ENCODE peak calls at places on chromosome 19, in seven cellular contexts. H is GM12892, T is HepG2, W is K562, B is H1, X is SK-N-SH, E is GM12878. V is an unnamed sample.

GRCh38 chr19:12482505-12482886 is 2.1 kb downstream of the ZNF709 start:
- DNase-seq in E (peak), H (no peak), T (no peak), X (no peak), B (no peak), W (no peak), V (no peak)

GRCh38 chr19:35446194-35446593 is 1.9 kb upstream of the FFAR2 start:
- DNase-seq in X (no peak), T (no peak), H (no peak), W (no peak), E (no peak), B (no peak), V (no peak)

GRCh38 chr19:37981785-37982475 is 74.9 kb downstream of the SIPA1L3 start:
- DNase-seq in T (no peak), E (no peak), W (no peak), B (no peak), H (no peak), X (no peak), V (no peak)

GRCh38 chr19:50461066-50461875 is 15.0 kb upstream of the EMC10 start:
- DNase-seq in B (peak), X (peak), H (peak), W (peak), E (peak), T (peak), V (peak)

GRCh38 chr19:46660008-46660517 is 919 bp downstream of the DACT3 start:
- DNase-seq in T (no peak), X (peak), W (peak), E (no peak), B (peak), H (no peak), V (no peak)

GRCh38 chr19:33194884-33195710 is 967 bp downstream of the LRP3 start:
- DNase-seq in B (peak), E (no peak), H (peak), X (peak), W (no peak), T (peak), V (peak)

GRCh38 chr19:1001538-1002166 is 1.4 kb downstream of the GRIN3B start:
- DNase-seq in T (no peak), E (no peak), X (peak), B (peak), H (peak), W (peak), V (peak)

GRCh38 chr19:46372901-46373572 is 26.1 kb downstream of the PPP5C start:
- DNase-seq in W (no peak), T (no peak), B (peak), X (no peak), H (no peak), E (no peak), V (no peak)

GRCh38 chr19:34308381-34309367 is 54.3 kb downstream of the GARRE1 start:
- DNase-seq in B (no peak), X (no peak), W (no peak), E (no peak), T (no peak), H (no peak), V (no peak)

GRCh38 chr19:20103091-20103501 is 25.3 kb downstream of the ZNF90 start:
- DNase-seq in H (no peak), W (no peak), B (peak), E (no peak), T (no peak), X (no peak), V (no peak)

GRCh38 chr19:10019246-10019645 is 6.0 kb downstream of the RDH8 start:
- DNase-seq in W (no peak), H (no peak), T (no peak), X (no peak), E (no peak), B (no peak), V (no peak)

GRCh38 chr19:50720921-50721291 is 1.3 kb upstream of the SHANK1 start:
- DNase-seq in X (no peak), H (no peak), W (no peak), E (no peak), B (peak), T (no peak), V (no peak)

GRCh38 chr19:46493236-46494114 is 2.2 kb downstream of the PNMA8B start:
- DNase-seq in E (no peak), B (peak), T (no peak), H (no peak), W (no peak), X (peak), V (no peak)

GRCh38 chr19:8536282-8536681 is 22.3 kb upstream of the ZNF414 start:
- DNase-seq in W (no peak), H (no peak), X (no peak), T (no peak), E (no peak), B (no peak), V (no peak)

GRCh38 chr19:49836176-49837008 is 14.6 kb upstream of the PTOV1 start:
- DNase-seq in B (no peak), X (peak), W (no peak), T (no peak), H (no peak), E (no peak), V (no peak)

GRCh38 chr19:50909240-50910070 is 1.7 kb downstream of the KLK4 start:
- DNase-seq in T (peak), B (peak), E (no peak), W (peak), X (peak), H (peak), V (peak)

GRCh38 chr19:10888421-10888866 is 17.1 kb downstream of the CARM1 start:
- DNase-seq in B (no peak), T (no peak), X (peak), H (no peak), W (no peak), E (no peak), V (peak)

GRCh38 chr19:1768248-1768647 is 14.9 kb downstream of the ONECUT3 start:
- DNase-seq in W (peak), B (peak), T (peak), E (no peak), H (no peak), X (peak), V (no peak)

GRCh38 chr19:57934820-57935665 is at the start of gene ZNF418:
- DNase-seq in E (peak), W (no peak), T (no peak), X (no peak), H (no peak), B (peak), V (no peak)

GRCh38 chr19:7117248-7117647 is 47.7 kb downstream of the ZNF557 start:
- DNase-seq in W (no peak), T (no peak), X (no peak), B (no peak), H (no peak), E (no peak), V (no peak)

GRCh38 chr19:14363203-14364097 is 17.8 kb upstream of the ADGRE5 start:
- DNase-seq in H (no peak), X (peak), W (peak), B (peak), T (peak), E (no peak), V (no peak)

GRCh38 chr19:3631053-3631861 is 4.7 kb upstream of the CACTIN start:
- DNase-seq in X (no peak), B (no peak), E (no peak), H (no peak), W (no peak), T (no peak), V (no peak)

GRCh38 chr19:55643003-55643732 is at the start of gene ZNF581:
- DNase-seq in T (peak), X (peak), E (peak), H (peak), B (peak), W (peak), V (peak)

GRCh38 chr19:1122972-1123363 is 19.2 kb downstream of the GPX4 start:
- DNase-seq in H (peak), W (peak), T (peak), B (peak), E (no peak), X (peak), V (peak)

GRCh38 chr19:2700660-2701360 is 1.7 kb downstream of the GNG7 start:
- DNase-seq in H (no peak), B (no peak), W (no peak), T (no peak), E (no peak), X (no peak), V (no peak)

GRCh38 chr19:3366761-3367571 is 583 bp downstream of the NFIC start:
- DNase-seq in B (peak), T (no peak), W (peak), H (peak), X (peak), E (no peak), V (no peak)

GRCh38 chr19:45406165-45406956 is at the start of gene POLR1G:
- DNase-seq in T (peak), W (peak), H (peak), B (peak), X (peak), E (peak), V (peak)

GRCh38 chr19:2475018-2475701 is 767 bp upstream of the GADD45B start:
- DNase-seq in W (peak), E (no peak), T (no peak), X (peak), B (peak), H (no peak), V (no peak)

GRCh38 chr19:15123900-15124299 is 16.7 kb downstream of the SYDE1 start:
- DNase-seq in T (no peak), E (no peak), X (peak), W (no peak), B (no peak), H (no peak), V (no peak)

GRCh38 chr19:28523619-28524018 is 689.3 kb downstream of the UQCRFS1 start:
- DNase-seq in B (no peak), W (no peak), T (no peak), E (no peak), H (no peak), X (no peak), V (no peak)

GRCh38 chr19:28521614-28522544 is 691.1 kb downstream of the UQCRFS1 start:
- DNase-seq in B (no peak), W (no peak), T (no peak), E (no peak), H (no peak), X (no peak), V (no peak)

GRCh38 chr19:28530406-28531035 is 682.4 kb downstream of the UQCRFS1 start:
- DNase-seq in E (no peak), X (no peak), H (no peak), T (no peak), W (no peak), B (no peak), V (no peak)

GRCh38 chr19:28522545-28522922 is 690.4 kb downstream of the UQCRFS1 start:
- DNase-seq in H (no peak), E (no peak), B (peak), W (peak), X (no peak), T (no peak), V (no peak)

DNA sequence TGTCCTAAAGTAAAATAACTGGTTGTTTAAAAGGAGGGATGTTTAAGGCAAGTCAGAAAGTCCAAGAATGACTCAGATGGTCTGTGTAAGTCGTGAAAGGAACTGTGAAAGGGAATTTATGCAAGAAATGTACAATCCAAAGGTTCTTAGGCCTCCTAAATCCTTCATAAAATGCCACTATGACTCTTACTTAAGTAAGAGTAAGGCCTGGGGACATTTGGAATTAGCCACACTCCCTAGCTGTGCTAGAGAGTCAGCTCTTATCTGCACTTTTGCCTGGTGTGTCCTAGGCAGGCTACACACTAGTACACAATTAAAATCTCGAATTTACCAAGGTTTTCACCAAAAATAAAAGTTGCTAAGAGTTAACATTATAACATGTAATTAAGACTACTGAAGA is 686.9 kb downstream of the UQCRFS1 start:
- DNase-seq in B (no peak), H (no peak), E (no peak), W (no peak), T (no peak), X (no peak), V (no peak)
- TF ChIP-seq TAF1 in B (no peak), H (no peak), E (no peak), W (no peak), T (no peak), X (no peak), V (no peak)

DNA sequence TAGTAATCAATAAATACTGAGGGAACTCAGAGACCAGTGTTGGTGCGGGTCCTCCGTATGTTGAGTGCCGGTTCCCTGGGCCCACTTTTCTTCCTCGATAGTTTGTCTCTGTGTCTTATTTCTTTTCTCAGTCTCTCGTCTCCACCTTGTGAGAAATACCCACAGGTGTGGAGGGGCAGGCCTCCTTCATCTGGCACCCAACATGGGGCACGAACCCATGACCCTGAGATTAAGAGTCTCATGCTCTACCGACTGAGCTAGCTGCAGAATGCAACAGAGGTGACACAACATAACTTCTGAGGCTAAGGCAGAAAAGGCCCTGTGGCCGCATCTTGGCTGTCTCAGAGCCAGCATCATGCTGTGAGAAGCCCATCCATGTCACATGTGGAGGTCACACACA is 5.3 kb upstream of the ZNF613 start:
- DNase-seq in E (no peak), W (no peak), T (no peak), B (no peak), X (no peak), H (no peak), V (no peak)
- TF ChIP-seq TAF1 in E (no peak), W (no peak), T (no peak), B (no peak), X (no peak), H (no peak), V (no peak)

GRCh38 chr19:40089462-40089861 is 1.3 kb downstream of the ZNF780A start:
- DNase-seq in W (no peak), X (no peak), H (no peak), E (no peak), T (no peak), B (no peak), V (no peak)

GRCh38 chr19:40088299-40089047 is 2.3 kb downstream of the ZNF780A start:
- DNase-seq in X (no peak), W (no peak), B (no peak), H (no peak), T (no peak), E (no peak), V (no peak)

GRCh38 chr19:40090256-40091204 is at the start of gene ZNF780A:
- DNase-seq in B (peak), T (peak), W (peak), H (peak), X (peak), E (peak), V (peak)

GRCh38 chr19:40091205-40092129 is 724 bp upstream of the ZNF780A start:
- DNase-seq in B (no peak), E (no peak), W (peak), H (no peak), T (no peak), X (no peak), V (no peak)
- TF ChIP-seq TAF1 in B (no peak), E (no peak), W (no peak), H (no peak), T (no peak), X (no peak), V (no peak)

DNA sequence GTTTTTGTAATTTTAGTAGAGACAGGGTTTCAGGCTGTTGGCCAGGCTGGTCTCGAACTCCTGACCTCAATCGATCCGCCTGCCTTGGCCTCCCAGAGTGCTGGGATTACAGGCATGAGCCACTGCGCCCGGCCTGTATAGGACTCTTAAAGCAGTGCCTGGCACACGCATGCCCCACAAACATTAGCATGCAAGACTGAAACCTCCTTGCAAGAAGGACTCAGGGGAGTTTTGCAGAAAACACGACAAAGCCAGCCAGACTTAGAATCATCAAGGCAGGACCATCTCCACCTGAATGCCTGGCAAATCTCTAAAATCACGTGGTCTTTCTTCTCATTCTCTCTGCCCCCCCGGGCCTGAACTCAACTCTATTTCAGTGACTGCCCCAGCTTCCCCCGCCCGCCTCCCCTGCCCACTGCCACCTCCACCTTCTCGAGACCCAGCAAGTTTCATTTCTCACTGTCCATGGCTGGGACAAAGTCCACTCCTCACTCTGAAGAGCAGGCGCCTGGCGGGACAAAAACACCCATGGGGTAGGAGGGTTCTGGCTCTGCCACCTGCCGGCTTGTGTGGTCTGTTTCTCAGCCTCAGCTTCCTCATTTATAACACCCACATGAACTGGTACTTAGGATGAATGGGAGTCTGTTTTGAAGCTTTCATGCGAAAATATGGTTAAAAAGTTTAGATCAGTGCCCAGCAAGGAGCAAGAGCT is 2.4 kb downstream of the TICAM1 start:
- DNase-seq in W (no peak), H (peak), B (no peak), T (peak), E (no peak), X (no peak), V (no peak)
- TF ChIP-seq TAF1 in W (no peak), H (peak), B (no peak), T (no peak), E (no peak), X (no peak), V (no peak)

GRCh38 chr19:43814663-43815352 is 12.3 kb upstream of the ZNF283 start:
- DNase-seq in E (no peak), X (no peak), T (no peak), H (no peak), W (no peak), B (no peak), V (no peak)

GRCh38 chr19:43811833-43812232 is 9.6 kb upstream of the LYPD5 start:
- DNase-seq in T (no peak), E (no peak), H (no peak), X (no peak), B (no peak), W (no peak), V (no peak)

GRCh38 chr19:43809762-43810696 is 7.8 kb upstream of the LYPD5 start:
- DNase-seq in E (peak), W (peak), B (no peak), X (peak), T (peak), H (no peak), V (no peak)

GRCh38 chr19:43812259-43812658 is 10.0 kb upstream of the LYPD5 start:
- DNase-seq in B (no peak), H (no peak), W (no peak), X (no peak), T (no peak), E (no peak), V (no peak)

DNA sequence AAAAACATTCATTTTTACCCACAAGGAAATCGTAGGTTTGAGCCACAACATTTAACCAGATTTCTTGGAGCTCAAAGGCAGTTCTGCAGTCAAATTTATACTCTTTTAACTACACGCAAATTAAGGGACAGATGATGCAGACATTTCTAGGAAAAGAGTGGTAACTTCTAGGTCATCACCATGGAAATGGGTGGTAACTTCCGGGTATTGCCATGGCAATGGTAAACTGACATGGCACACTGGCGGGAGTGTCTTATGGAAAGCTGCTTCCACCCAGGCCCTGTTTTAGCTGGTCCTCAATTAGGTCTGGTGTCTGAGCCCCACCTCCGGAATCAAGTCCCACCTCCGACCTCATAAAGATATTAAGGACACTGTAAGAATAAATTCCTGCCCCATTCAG is 10.4 kb upstream of the LYPD5 start:
- DNase-seq in E (no peak), H (no peak), W (no peak), B (no peak), X (no peak), T (no peak), V (no peak)
- TF ChIP-seq TAF1 in E (no peak), H (no peak), W (no peak), B (no peak), X (no peak), T (no peak), V (no peak)

GRCh38 chr19:42326969-42327368 is 1.5 kb downstream of the MEGF8 start:
- DNase-seq in B (no peak), X (no peak), T (no peak), W (no peak), E (no peak), H (no peak), V (no peak)

GRCh38 chr19:42324655-42325307 is 654 bp upstream of the MEGF8 start:
- DNase-seq in E (no peak), T (no peak), W (no peak), H (no peak), B (peak), X (no peak), V (no peak)

GRCh38 chr19:42327381-42327780 is 1.9 kb downstream of the MEGF8 start:
- DNase-seq in X (no peak), E (no peak), T (no peak), H (no peak), W (no peak), B (no peak), V (no peak)

GRCh38 chr19:42325308-42325895 is at the start of gene MEGF8:
- DNase-seq in E (peak), H (peak), B (peak), X (peak), T (peak), W (peak), V (peak)

GRCh38 chr19:42325896-42326771 is 699 bp downstream of the MEGF8 start:
- DNase-seq in B (no peak), E (no peak), W (no peak), T (no peak), H (no peak), X (peak), V (no peak)
- TF ChIP-seq TAF1 in B (no peak), E (no peak), W (no peak), T (no peak), H (no peak), X (no peak), V (no peak)

GRCh38 chr19:17575871-17576757 is 20.7 kb downstream of the COLGALT1 start:
- DNase-seq in E (no peak), T (no peak), W (peak), H (no peak), B (no peak), X (peak), V (no peak)
- TF ChIP-seq TAF1 in E (no peak), T (no peak), W (no peak), H (no peak), B (no peak), X (no peak), V (no peak)

V was measured in GM12891.